ENCODE peak calls at places on chromosomes 7 and 10, in nine cellular contexts. One of them, this sample, is unnamed.

GRCh38 chr7:128191136-128191844 is 49.8 kb upstream of the LEP start:
- DNase-seq in psoas muscle: no peak
- DNase-seq in chondrocyte: peak; percentile 30
- DNase-seq in OCI-LY7: no peak
- DNase-seq in H1: no peak
- DNase-seq in CD8-positive, alpha-beta T cell: no peak
- DNase-seq in epithelial cell of esophagus: no peak
- DNase-seq in right lobe of liver: no peak
- DNase-seq in AG09309: no peak
- DNase-seq in this sample: no peak

GRCh38 chr7:377069-378040 is 87.4 kb downstream of the FOXL3 start:
- DNase-seq in psoas muscle: no peak
- DNase-seq in chondrocyte: no peak
- DNase-seq in OCI-LY7: no peak
- DNase-seq in H1: no peak
- DNase-seq in CD8-positive, alpha-beta T cell: no peak
- DNase-seq in epithelial cell of esophagus: no peak
- DNase-seq in right lobe of liver: peak; percentile 51
- DNase-seq in AG09309: no peak
- DNase-seq in this sample: peak; percentile 37

GRCh38 chr10:36178616-36179015 is 536.5 kb upstream of the FZD8 start:
- DNase-seq in psoas muscle: no peak
- DNase-seq in chondrocyte: no peak
- DNase-seq in OCI-LY7: no peak
- DNase-seq in H1: no peak
- DNase-seq in CD8-positive, alpha-beta T cell: no peak
- DNase-seq in epithelial cell of esophagus: no peak
- DNase-seq in right lobe of liver: no peak
- DNase-seq in AG09309: no peak
- DNase-seq in this sample: no peak

GRCh38 chr7:130908345-130909160 is 174.5 kb upstream of the KLF14 start:
- DNase-seq in psoas muscle: no peak
- DNase-seq in chondrocyte: no peak
- DNase-seq in OCI-LY7: no peak
- DNase-seq in H1: no peak
- DNase-seq in CD8-positive, alpha-beta T cell: no peak
- DNase-seq in epithelial cell of esophagus: no peak
- DNase-seq in right lobe of liver: no peak
- DNase-seq in AG09309: no peak
- DNase-seq in this sample: no peak

GRCh38 chr7:134999136-134999535 is 12.8 kb downstream of the AGBL3 start:
- DNase-seq in psoas muscle: no peak
- DNase-seq in chondrocyte: no peak
- DNase-seq in OCI-LY7: no peak
- DNase-seq in H1: no peak
- DNase-seq in CD8-positive, alpha-beta T cell: no peak
- DNase-seq in epithelial cell of esophagus: no peak
- DNase-seq in right lobe of liver: no peak
- DNase-seq in AG09309: no peak
- DNase-seq in this sample: no peak

GRCh38 chr7:127809285-127809702 is 157.3 kb downstream of the SND1 start:
- DNase-seq in psoas muscle: peak; percentile 42
- DNase-seq in chondrocyte: no peak
- DNase-seq in OCI-LY7: no peak
- DNase-seq in H1: no peak
- DNase-seq in CD8-positive, alpha-beta T cell: no peak
- DNase-seq in epithelial cell of esophagus: peak; percentile 95
- DNase-seq in right lobe of liver: no peak
- DNase-seq in AG09309: no peak
- DNase-seq in this sample: no peak

GRCh38 chr7:92608380-92609322 is 18.5 kb upstream of the FAM133B start:
- DNase-seq in psoas muscle: no peak
- DNase-seq in chondrocyte: no peak
- DNase-seq in OCI-LY7: no peak
- DNase-seq in H1: peak; percentile 85
- DNase-seq in CD8-positive, alpha-beta T cell: no peak
- DNase-seq in epithelial cell of esophagus: peak; percentile 41
- DNase-seq in right lobe of liver: peak; percentile 74
- DNase-seq in AG09309: no peak
- DNase-seq in this sample: peak; percentile 63

GRCh38 chr7:145050415-145050814 is 214.6 kb upstream of the TPK1 start:
- DNase-seq in psoas muscle: no peak
- DNase-seq in chondrocyte: no peak
- DNase-seq in OCI-LY7: no peak
- DNase-seq in H1: no peak
- DNase-seq in CD8-positive, alpha-beta T cell: no peak
- DNase-seq in epithelial cell of esophagus: peak; percentile 68
- DNase-seq in right lobe of liver: no peak
- DNase-seq in AG09309: no peak
- DNase-seq in this sample: no peak

GRCh38 chr7:101126651-101127459 is at the start of gene SERPINE1:
- DNase-seq in psoas muscle: peak; percentile 91
- DNase-seq in chondrocyte: peak; percentile 99
- DNase-seq in OCI-LY7: peak; percentile 76
- DNase-seq in H1: peak; percentile 73
- DNase-seq in CD8-positive, alpha-beta T cell: no peak
- DNase-seq in epithelial cell of esophagus: peak; percentile 99
- DNase-seq in right lobe of liver: peak; percentile 95
- DNase-seq in AG09309: peak; percentile 99
- DNase-seq in this sample: peak; percentile 79

GRCh38 chr10:117223413-117224035 is 17.4 kb upstream of the SLC18A2 start:
- DNase-seq in psoas muscle: no peak
- DNase-seq in chondrocyte: no peak
- DNase-seq in OCI-LY7: no peak
- DNase-seq in H1: no peak
- DNase-seq in CD8-positive, alpha-beta T cell: no peak
- DNase-seq in epithelial cell of esophagus: no peak
- DNase-seq in right lobe of liver: no peak
- DNase-seq in AG09309: no peak
- DNase-seq in this sample: no peak

GRCh38 chr10:117224881-117225280 is 16.0 kb upstream of the SLC18A2 start:
- DNase-seq in psoas muscle: no peak
- DNase-seq in chondrocyte: no peak
- DNase-seq in OCI-LY7: no peak
- DNase-seq in H1: no peak
- DNase-seq in CD8-positive, alpha-beta T cell: no peak
- DNase-seq in epithelial cell of esophagus: no peak
- DNase-seq in right lobe of liver: no peak
- DNase-seq in AG09309: no peak
- DNase-seq in this sample: no peak

GRCh38 chr10:117228210-117228609 is 12.7 kb upstream of the SLC18A2 start:
- DNase-seq in psoas muscle: no peak
- DNase-seq in chondrocyte: no peak
- DNase-seq in OCI-LY7: no peak
- DNase-seq in H1: no peak
- DNase-seq in CD8-positive, alpha-beta T cell: no peak
- DNase-seq in epithelial cell of esophagus: no peak
- DNase-seq in right lobe of liver: no peak
- DNase-seq in AG09309: no peak
- DNase-seq in this sample: no peak

GRCh38 chr10:117224036-117224430 is 16.9 kb upstream of the SLC18A2 start:
- DNase-seq in psoas muscle: no peak
- DNase-seq in chondrocyte: no peak
- DNase-seq in OCI-LY7: no peak
- DNase-seq in H1: no peak
- DNase-seq in CD8-positive, alpha-beta T cell: no peak
- DNase-seq in epithelial cell of esophagus: peak; percentile 56
- DNase-seq in right lobe of liver: no peak
- DNase-seq in AG09309: no peak
- DNase-seq in this sample: no peak

GRCh38 chr10:117226813-117227451 is 14.0 kb upstream of the SLC18A2 start:
- DNase-seq in psoas muscle: no peak
- DNase-seq in chondrocyte: no peak
- DNase-seq in OCI-LY7: no peak
- DNase-seq in H1: peak; percentile 65
- DNase-seq in CD8-positive, alpha-beta T cell: no peak
- DNase-seq in epithelial cell of esophagus: peak; percentile 60
- DNase-seq in right lobe of liver: no peak
- DNase-seq in AG09309: peak; percentile 2
- DNase-seq in this sample: no peak
- TF ChIP-seq CTCF in psoas muscle: no peak
- TF ChIP-seq CTCF in chondrocyte: peak; percentile 56
- TF ChIP-seq CTCF in OCI-LY7: peak; percentile 57
- TF ChIP-seq CTCF in H1: peak; percentile 90
- TF ChIP-seq CTCF in CD8-positive, alpha-beta T cell: no peak
- TF ChIP-seq CTCF in epithelial cell of esophagus: peak; percentile 61
- TF ChIP-seq CTCF in right lobe of liver: peak; percentile 51
- TF ChIP-seq CTCF in AG09309: peak; percentile 59
- TF ChIP-seq CTCF in this sample: no peak

DNA sequence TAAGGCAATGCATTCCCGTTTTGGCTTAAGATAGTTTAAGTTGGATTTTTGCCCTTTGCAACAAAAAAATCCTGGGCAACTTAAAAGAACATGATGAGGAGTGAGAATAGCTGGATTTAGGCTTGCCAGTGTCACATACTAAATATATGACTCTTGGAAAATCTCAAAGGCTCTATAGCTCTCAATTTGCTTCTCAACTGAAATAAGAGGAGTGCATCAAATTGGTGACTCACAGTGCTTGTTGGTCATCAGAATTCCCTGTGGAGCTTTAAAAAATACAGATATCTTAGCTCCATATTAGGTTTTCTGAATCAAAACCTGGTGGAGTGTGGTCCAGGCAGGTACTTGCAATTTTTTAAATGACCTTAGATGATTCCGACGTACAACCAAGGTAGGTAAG is 33.8 kb upstream of the ORC5 start:
- DNase-seq in psoas muscle: no peak
- DNase-seq in chondrocyte: no peak
- DNase-seq in OCI-LY7: no peak
- DNase-seq in H1: no peak
- DNase-seq in CD8-positive, alpha-beta T cell: no peak
- DNase-seq in epithelial cell of esophagus: no peak
- DNase-seq in right lobe of liver: no peak
- DNase-seq in AG09309: no peak
- DNase-seq in this sample: no peak
- TF ChIP-seq CTCF in psoas muscle: no peak
- TF ChIP-seq CTCF in chondrocyte: no peak
- TF ChIP-seq CTCF in OCI-LY7: no peak
- TF ChIP-seq CTCF in H1: no peak
- TF ChIP-seq CTCF in CD8-positive, alpha-beta T cell: no peak
- TF ChIP-seq CTCF in epithelial cell of esophagus: no peak
- TF ChIP-seq CTCF in right lobe of liver: no peak
- TF ChIP-seq CTCF in AG09309: no peak
- TF ChIP-seq CTCF in this sample: no peak

GRCh38 chr10:102945989-102946388 is 27.9 kb downstream of the CNNM2 start:
- DNase-seq in psoas muscle: no peak
- DNase-seq in chondrocyte: no peak
- DNase-seq in OCI-LY7: no peak
- DNase-seq in H1: no peak
- DNase-seq in CD8-positive, alpha-beta T cell: no peak
- DNase-seq in epithelial cell of esophagus: no peak
- DNase-seq in right lobe of liver: no peak
- DNase-seq in AG09309: no peak
- DNase-seq in this sample: no peak

GRCh38 chr10:102946992-102947391 is 28.9 kb downstream of the CNNM2 start:
- DNase-seq in psoas muscle: no peak
- DNase-seq in chondrocyte: no peak
- DNase-seq in OCI-LY7: no peak
- DNase-seq in H1: no peak
- DNase-seq in CD8-positive, alpha-beta T cell: no peak
- DNase-seq in epithelial cell of esophagus: no peak
- DNase-seq in right lobe of liver: no peak
- DNase-seq in AG09309: no peak
- DNase-seq in this sample: no peak

GRCh38 chr10:102948163-102948562 is 30.1 kb downstream of the CNNM2 start:
- DNase-seq in psoas muscle: no peak
- DNase-seq in chondrocyte: no peak
- DNase-seq in OCI-LY7: no peak
- DNase-seq in H1: no peak
- DNase-seq in CD8-positive, alpha-beta T cell: no peak
- DNase-seq in epithelial cell of esophagus: no peak
- DNase-seq in right lobe of liver: no peak
- DNase-seq in AG09309: no peak
- DNase-seq in this sample: no peak

GRCh38 chr10:102948786-102949185 is 30.7 kb downstream of the CNNM2 start:
- DNase-seq in psoas muscle: no peak
- DNase-seq in chondrocyte: no peak
- DNase-seq in OCI-LY7: no peak
- DNase-seq in H1: no peak
- DNase-seq in CD8-positive, alpha-beta T cell: no peak
- DNase-seq in epithelial cell of esophagus: no peak
- DNase-seq in right lobe of liver: no peak
- DNase-seq in AG09309: no peak
- DNase-seq in this sample: no peak

DNA sequence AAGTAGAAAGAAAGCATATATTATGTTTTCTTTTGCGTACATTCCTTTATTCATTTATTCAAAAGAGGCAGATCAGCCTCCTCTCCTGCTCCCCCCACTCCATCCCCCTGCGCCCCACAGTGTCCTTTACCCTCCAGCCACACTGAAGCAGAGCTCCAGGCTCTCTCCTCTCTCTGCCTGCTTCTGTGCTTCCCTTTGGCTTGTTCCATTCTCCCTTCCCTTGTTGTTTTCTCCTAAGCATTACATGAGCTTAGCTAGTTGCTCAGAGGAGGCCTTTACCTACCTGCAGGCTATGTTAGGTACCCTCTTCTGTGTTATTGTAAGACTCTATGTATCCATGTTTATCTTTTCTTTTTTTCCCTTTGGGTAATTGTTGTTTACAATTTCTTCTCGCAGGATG is 27.4 kb downstream of the CNNM2 start:
- DNase-seq in psoas muscle: no peak
- DNase-seq in chondrocyte: no peak
- DNase-seq in OCI-LY7: no peak
- DNase-seq in H1: no peak
- DNase-seq in CD8-positive, alpha-beta T cell: no peak
- DNase-seq in epithelial cell of esophagus: no peak
- DNase-seq in right lobe of liver: no peak
- DNase-seq in AG09309: no peak
- DNase-seq in this sample: no peak
- TF ChIP-seq CTCF in psoas muscle: no peak
- TF ChIP-seq CTCF in chondrocyte: no peak
- TF ChIP-seq CTCF in OCI-LY7: no peak
- TF ChIP-seq CTCF in H1: no peak
- TF ChIP-seq CTCF in CD8-positive, alpha-beta T cell: no peak
- TF ChIP-seq CTCF in epithelial cell of esophagus: no peak
- TF ChIP-seq CTCF in right lobe of liver: no peak
- TF ChIP-seq CTCF in AG09309: no peak
- TF ChIP-seq CTCF in this sample: no peak

DNA sequence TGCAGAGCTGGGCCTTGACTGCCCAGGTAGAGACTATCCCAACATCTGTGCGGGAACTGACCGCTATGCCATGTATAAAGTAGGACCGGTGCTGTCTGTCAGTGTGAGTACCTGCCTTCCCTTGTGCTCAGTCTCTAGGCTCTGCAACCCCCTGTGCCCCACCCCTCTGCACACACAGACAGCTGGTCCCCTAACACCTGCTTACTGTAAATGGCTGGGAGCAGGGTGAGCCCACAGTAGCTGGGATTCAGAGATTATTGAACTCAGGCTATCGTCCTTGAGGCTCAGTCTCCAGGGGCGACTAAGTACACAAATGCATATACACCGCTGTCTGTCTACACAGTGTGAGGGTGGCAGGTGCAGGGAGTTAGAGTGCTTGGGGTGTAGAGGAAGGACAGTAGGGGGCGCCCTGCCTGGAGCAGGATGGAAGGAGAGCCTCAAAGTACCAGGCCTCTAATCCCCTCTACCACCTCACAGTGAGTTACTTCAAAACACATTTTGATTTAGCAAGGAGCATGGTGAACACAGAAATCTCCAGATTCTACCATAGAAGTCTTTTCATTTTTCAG is 12.9 kb downstream of the UPP1 start:
- DNase-seq in psoas muscle: no peak
- DNase-seq in chondrocyte: no peak
- DNase-seq in OCI-LY7: no peak
- DNase-seq in H1: peak; percentile 69
- DNase-seq in CD8-positive, alpha-beta T cell: no peak
- DNase-seq in epithelial cell of esophagus: no peak
- DNase-seq in right lobe of liver: no peak
- DNase-seq in AG09309: no peak
- DNase-seq in this sample: no peak
- TF ChIP-seq CTCF in psoas muscle: peak; percentile 5
- TF ChIP-seq CTCF in chondrocyte: peak; percentile 54
- TF ChIP-seq CTCF in OCI-LY7: peak; percentile 71
- TF ChIP-seq CTCF in H1: peak; percentile 72
- TF ChIP-seq CTCF in CD8-positive, alpha-beta T cell: peak; percentile 23
- TF ChIP-seq CTCF in epithelial cell of esophagus: peak; percentile 37
- TF ChIP-seq CTCF in right lobe of liver: peak; percentile 16
- TF ChIP-seq CTCF in AG09309: peak; percentile 32
- TF ChIP-seq CTCF in this sample: no peak